ENCODE peak calls at places on chromosomes 1 and 21, in five cellular contexts. L is heart right ventricle, D is breast epithelium, B is colonic mucosa, W is ovary. M is an unnamed sample. For H3K4me1, the result is how much of the 10 kb centered on the place peaks cover.

GRCh38 chr1:84415386-84415785 is 17.1 kb downstream of the DNASE2B start:
- DNase-seq in L (no peak), D (no peak), B (no peak), W (no peak), M (no peak)

GRCh38 chr1:47990286-47990685 is 6.9 kb downstream of the TRABD2B start:
- DNase-seq in L (no peak), D (no peak), B (no peak), W (no peak), M (no peak)

GRCh38 chr1:86441581-86441980 is 17.6 kb downstream of the CLCA2 start:
- DNase-seq in L (no peak), D (no peak), B (no peak), W (no peak), M (no peak)

GRCh38 chr21:31110430-31110829 is 72.2 kb upstream of the KRTAP19-8 start:
- DNase-seq in L (no peak), D (no peak), B (no peak), W (no peak), M (no peak)

GRCh38 chr1:183165456-183165855 is 20.6 kb upstream of the LAMC2 start:
- DNase-seq in L (no peak), D (no peak), B (no peak), W (no peak), M (no peak)

GRCh38 chr1:118617916-118618315 is 370.2 kb downstream of the TBX15 start:
- DNase-seq in L (no peak), D (no peak), B (no peak), W (no peak), M (no peak)

GRCh38 chr1:97351846-97352245 is 569.0 kb downstream of the DPYD start:
- DNase-seq in L (no peak), D (no peak), B (no peak), W (no peak), M (no peak)

GRCh38 chr1:223211323-223211985 is 68.4 kb upstream of the TLR5 start:
- DNase-seq in L (no peak), D (no peak), B (no peak), W (no peak), M (no peak)

GRCh38 chr1:180156201-180156600 is 1.5 kb downstream of the QSOX1 start:
- DNase-seq in L (no peak), D (no peak), B (no peak), W (no peak), M (no peak)

GRCh38 chr1:47031059-47031458 is 7.6 kb downstream of the CYP4X1 start:
- DNase-seq in L (no peak), D (no peak), B (peak), W (no peak), M (no peak)

GRCh38 chr1:103525114-103525606 is 339 bp upstream of the RNPC3 start:
- DNase-seq in L (no peak), D (no peak), B (no peak), W (peak), M (no peak)

GRCh38 chr1:116853680-116854191 is 56.0 kb upstream of the PTGFRN start:
- DNase-seq in L (no peak), D (no peak), B (peak), W (no peak), M (no peak)

GRCh38 chr1:226438007-226438406 is 30.1 kb upstream of the PARP1 start:
- DNase-seq in L (no peak), D (no peak), B (no peak), W (no peak), M (no peak)

GRCh38 chr21:46295996-46296752 is 10.0 kb downstream of the YBEY start:
- DNase-seq in L (peak), D (peak), B (peak), W (peak), M (peak)

GRCh38 chr1:36872858-36873257 is 161.5 kb downstream of the GRIK3 start:
- DNase-seq in L (no peak), D (peak), B (no peak), W (no peak), M (no peak)

GRCh38 chr1:51329443-51330325 is 678 bp downstream of the TTC39A start:
- DNase-seq in L (peak), D (peak), B (peak), W (no peak), M (peak)

GRCh38 chr1:115524211-115524610 is 117.6 kb upstream of the VANGL1 start:
- DNase-seq in L (no peak), D (no peak), B (no peak), W (no peak), M (no peak)

GRCh38 chr1:59738591-59739015 is 76.1 kb upstream of the HOOK1 start:
- DNase-seq in L (no peak), D (no peak), B (no peak), W (no peak), M (no peak)

GRCh38 chr1:110916669-110917306 is 43.8 kb downstream of the CD53 start:
- DNase-seq in L (no peak), D (no peak), B (no peak), W (no peak), M (no peak)

GRCh38 chr21:42230636-42231035 is 11.7 kb downstream of the ABCG1 start:
- DNase-seq in L (no peak), D (no peak), B (no peak), W (no peak), M (no peak)

GRCh38 chr1:157994704-157995540 is 1.5 kb downstream of the KIRREL1 start:
- DNase-seq in L (no peak), D (no peak), B (no peak), W (peak), M (no peak)

GRCh38 chr1:216903389-216903754 is 180.1 kb upstream of the ESRRG start:
- DNase-seq in L (no peak), D (no peak), B (no peak), W (no peak), M (no peak)

GRCh38 chr21:31687108-31687507 is 27.6 kb downstream of the SOD1 start:
- DNase-seq in L (no peak), D (no peak), B (no peak), W (no peak), M (no peak)

GRCh38 chr1:23913212-23913880 is at the start of gene CNR2:
- DNase-seq in L (no peak), D (no peak), B (no peak), W (no peak), M (no peak)

GRCh38 chr1:23910553-23911246 is 2.5 kb downstream of the CNR2 start:
- DNase-seq in L (no peak), D (no peak), B (no peak), W (no peak), M (no peak)

GRCh38 chr1:23909412-23909811 is 3.8 kb downstream of the CNR2 start:
- DNase-seq in L (no peak), D (no peak), B (no peak), W (no peak), M (no peak)

GRCh38 chr1:23910144-23910543 is 3.0 kb downstream of the CNR2 start:
- DNase-seq in L (no peak), D (no peak), B (no peak), W (no peak), M (no peak)

GRCh38 chr1:23911924-23912323 is 1.2 kb downstream of the CNR2 start:
- DNase-seq in L (no peak), D (no peak), B (no peak), W (no peak), M (no peak)
- H3K4me1 ChIP-seq in L (under half), D (under half), B (under half), W (under half), M (under half)

GRCh38 chr1:42690477-42691156 is 8.4 kb downstream of the YBX1 start:
- DNase-seq in L (no peak), D (no peak), B (no peak), W (no peak), M (no peak)
- TF ChIP-seq CTCF in L (no peak), D (no peak), B (no peak), W (no peak), M (peak)

GRCh38 chr1:207830788-207831187 is 78.9 kb downstream of the CD46 start:
- DNase-seq in L (no peak), D (no peak), B (no peak), W (no peak), M (peak)
- H3K4me1 ChIP-seq in L (under half), D (under half), B (under half), W (under half), M (half or more)

GRCh38 chr1:11691302-11691914 is at the start of gene DRAXIN:
- DNase-seq in L (no peak), D (no peak), B (no peak), W (no peak), M (no peak)

GRCh38 chr1:11690132-11690668 is 1.3 kb upstream of the DRAXIN start:
- DNase-seq in L (no peak), D (no peak), B (no peak), W (no peak), M (no peak)

GRCh38 chr1:11692899-11693590 is 1.5 kb downstream of the DRAXIN start:
- DNase-seq in L (no peak), D (no peak), B (peak), W (no peak), M (no peak)

GRCh38 chr1:11691928-11692711 is 610 bp downstream of the DRAXIN start:
- DNase-seq in L (no peak), D (no peak), B (no peak), W (no peak), M (no peak)

GRCh38 chr1:11690669-11691301 is 725 bp upstream of the DRAXIN start:
- DNase-seq in L (no peak), D (no peak), B (no peak), W (no peak), M (no peak)
- TF ChIP-seq CTCF in L (no peak), D (no peak), B (no peak), W (no peak), M (no peak)

GRCh38 chr1:173459885-173460284 is 17.2 kb upstream of the PRDX6 start:
- DNase-seq in L (no peak), D (no peak), B (no peak), W (no peak), M (no peak)
- H3K4me1 ChIP-seq in L (under half), D (under half), B (under half), W (under half), M (under half)

GRCh38 chr1:200530551-200531261 is 89.8 kb downstream of the KIF14 start:
- DNase-seq in L (no peak), D (no peak), B (no peak), W (no peak), M (no peak)

GRCh38 chr1:200540281-200540680 is 80.3 kb downstream of the KIF14 start:
- DNase-seq in L (no peak), D (no peak), B (no peak), W (no peak), M (no peak)

DNA sequence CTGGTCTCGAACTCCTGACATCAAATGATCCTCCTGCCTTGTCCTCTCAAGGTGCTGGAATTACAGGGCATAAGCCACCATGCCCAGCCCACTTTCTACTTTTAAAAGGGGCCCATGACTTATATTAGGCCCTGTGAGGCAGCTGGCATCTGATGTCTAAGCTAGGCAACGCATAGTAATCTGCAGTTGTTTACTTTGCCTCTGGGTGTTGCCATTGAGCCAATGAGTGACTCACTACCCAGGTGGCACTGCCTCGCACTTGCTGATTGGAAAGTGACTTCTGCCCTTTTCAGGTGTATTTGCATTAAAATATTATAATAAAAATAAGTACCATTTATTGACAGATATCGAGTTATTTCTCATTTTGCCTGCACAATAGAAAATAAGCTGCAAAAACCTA is 84.9 kb downstream of the KIF14 start:
- DNase-seq in L (no peak), D (no peak), B (peak), W (no peak), M (no peak)
- TF ChIP-seq CTCF in L (no peak), D (no peak), B (peak), W (no peak), M (no peak)

GRCh38 chr1:167711797-167712196 is 10.0 kb upstream of the MPZL1 start:
- DNase-seq in L (no peak), D (no peak), B (peak), W (no peak), M (no peak)
- H3K4me1 ChIP-seq in L (under half), D (under half), B (under half), W (under half), M (under half)

GRCh38 chr1:154584267-154584994 is 16.9 kb downstream of the CHRNB2 start:
- DNase-seq in L (no peak), D (no peak), B (no peak), W (no peak), M (no peak)
- TF ChIP-seq CTCF in L (no peak), D (no peak), B (no peak), W (no peak), M (no peak)